ENCODE peak calls at places on chromosomes 7 and 10, in nine cellular contexts. X is spleen, T is head of caudate nucleus, S is lung microvascular endothelial cell, B is LoVo, E is IMR-90, A is SW 1271, U is HuH-7.5, O is right atrium auricular region. R is an unnamed sample.

GRCh38 chr10:42367532-42368230 is 270.7 kb downstream of the ZNF33B start:
- DNase-seq in X (peak), T (peak), S (peak), B (no peak), E (peak), A (no peak), U (peak), O (peak), R (peak)

GRCh38 chr7:8226526-8226925 is 35.4 kb downstream of the ICA1 start:
- DNase-seq in X (no peak), T (no peak), S (no peak), B (no peak), E (no peak), A (no peak), U (no peak), O (no peak), R (peak)

GRCh38 chr7:96303686-96304443 is 18.0 kb downstream of the SLC25A13 start:
- DNase-seq in X (no peak), T (no peak), S (no peak), B (peak), E (peak), A (no peak), U (no peak), O (no peak), R (no peak)

GRCh38 chr10:33237736-33238624 is 96.5 kb downstream of the NRP1 start:
- DNase-seq in X (no peak), T (no peak), S (peak), B (peak), E (peak), A (peak), U (no peak), O (no peak), R (no peak)

GRCh38 chr10:133258066-133258817 is 18.4 kb downstream of the ADAM8 start:
- DNase-seq in X (peak), T (no peak), S (no peak), B (no peak), E (no peak), A (no peak), U (no peak), O (no peak), R (no peak)

GRCh38 chr10:42952931-42953683 is 123.8 kb upstream of the RET start:
- DNase-seq in X (peak), T (peak), S (no peak), B (no peak), E (no peak), A (no peak), U (no peak), O (peak), R (no peak)

GRCh38 chr7:7641129-7641663 is 644 bp downstream of the UMAD1 start:
- DNase-seq in X (no peak), T (no peak), S (no peak), B (no peak), E (peak), A (peak), U (no peak), O (no peak), R (no peak)

GRCh38 chr7:99679400-99680191 is at the start of gene CYP3A5:
- DNase-seq in X (no peak), T (no peak), S (no peak), B (peak), E (no peak), A (no peak), U (no peak), O (no peak), R (no peak)

GRCh38 chr7:155618708-155619633 is 25.5 kb upstream of the RBM33 start:
- DNase-seq in X (peak), T (no peak), S (peak), B (peak), E (peak), A (no peak), U (peak), O (no peak), R (no peak)

GRCh38 chr7:3922175-3922635 is 621.2 kb downstream of the SDK1 start:
- DNase-seq in X (no peak), T (peak), S (peak), B (peak), E (peak), A (peak), U (no peak), O (peak), R (no peak)